ENCODE peak calls at places on chromosomes 2 and 18, in eight cellular contexts. B, L, D, W, N, Q, S and E are unnamed samples.

GRCh38 chr2:225894240-225894980 is 494.9 kb downstream of the NYAP2 start:
- DNase-seq in B (no peak), L (no peak), D (peak), W (no peak), N (no peak), Q (no peak), S (no peak), E (no peak)

GRCh38 chr2:220847006-220847405 is 725.1 kb downstream of the EPHA4 start:
- DNase-seq in B (no peak), L (no peak), D (peak), W (no peak), N (no peak), Q (no peak), S (no peak), E (no peak)

GRCh38 chr18:40046596-40046995 is 1908.4 kb upstream of the PIK3C3 start:
- DNase-seq in B (no peak), L (no peak), D (no peak), W (no peak), N (no peak), Q (no peak), S (no peak), E (no peak)

GRCh38 chr18:463442-464310 is 36.8 kb downstream of the COLEC12 start:
- DNase-seq in B (no peak), L (peak), D (no peak), W (no peak), N (no peak), Q (no peak), S (no peak), E (no peak)

GRCh38 chr2:12498286-12498685 is 218.4 kb upstream of the TRIB2 start:
- DNase-seq in B (no peak), L (no peak), D (no peak), W (no peak), N (no peak), Q (no peak), S (no peak), E (no peak)

GRCh38 chr2:238094438-238095022 is 5.6 kb upstream of the ESPNL start:
- DNase-seq in B (peak), L (no peak), D (no peak), W (no peak), N (no peak), Q (no peak), S (peak), E (no peak)

GRCh38 chr2:33196700-33197099 is 249.9 kb downstream of the LTBP1 start:
- DNase-seq in B (no peak), L (no peak), D (no peak), W (no peak), N (no peak), Q (no peak), S (no peak), E (no peak)

GRCh38 chr2:151733781-151734672 is at the start of gene NEB:
- DNase-seq in B (no peak), L (no peak), D (no peak), W (no peak), N (no peak), Q (no peak), S (no peak), E (no peak)

GRCh38 chr2:205024822-205025518 is 479.7 kb downstream of the PARD3B start:
- DNase-seq in B (no peak), L (no peak), D (peak), W (peak), N (no peak), Q (peak), S (no peak), E (no peak)

GRCh38 chr18:12657048-12657848 is 659 bp downstream of the SPIRE1 start:
- DNase-seq in B (peak), L (no peak), D (peak), W (peak), N (peak), Q (peak), S (peak), E (peak)

GRCh38 chr2:107068502-107068901 is 182.5 kb upstream of the ST6GAL2 start:
- DNase-seq in B (no peak), L (no peak), D (no peak), W (no peak), N (no peak), Q (no peak), S (no peak), E (no peak)

GRCh38 chr2:141497262-141497661 is 633.6 kb downstream of the LRP1B start:
- DNase-seq in B (no peak), L (peak), D (no peak), W (no peak), N (no peak), Q (no peak), S (no peak), E (no peak)

GRCh38 chr2:66846887-66847286 is 412.0 kb downstream of the MEIS1 start:
- DNase-seq in B (no peak), L (no peak), D (no peak), W (no peak), N (no peak), Q (peak), S (no peak), E (no peak)

GRCh38 chr2:146523218-146523617 is 1321.6 kb upstream of the ACVR2A start:
- DNase-seq in B (no peak), L (no peak), D (peak), W (no peak), N (no peak), Q (no peak), S (no peak), E (no peak)

GRCh38 chr2:24024018-24024417 is 14.1 kb downstream of the MFSD2B start:
- DNase-seq in B (no peak), L (no peak), D (peak), W (no peak), N (no peak), Q (no peak), S (no peak), E (no peak)

GRCh38 chr18:74040459-74041332 is 106.9 kb downstream of the FBXO15 start:
- DNase-seq in B (no peak), L (peak), D (peak), W (peak), N (no peak), Q (peak), S (peak), E (peak)

GRCh38 chr2:88180594-88181240 is 10.6 kb downstream of the THNSL2 start:
- DNase-seq in B (no peak), L (no peak), D (peak), W (no peak), N (no peak), Q (no peak), S (no peak), E (no peak)

GRCh38 chr2:219492575-219492974 is 6.1 kb upstream of the GMPPA start:
- DNase-seq in B (no peak), L (no peak), D (no peak), W (no peak), N (no peak), Q (no peak), S (no peak), E (no peak)

GRCh38 chr2:85273732-85274731 is 53.8 kb downstream of the TGOLN2 start:
- DNase-seq in B (no peak), L (no peak), D (peak), W (peak), N (no peak), Q (no peak), S (no peak), E (no peak)

GRCh38 chr2:223724831-223725230 is 112.6 kb downstream of the AP1S3 start:
- DNase-seq in B (no peak), L (no peak), D (no peak), W (no peak), N (no peak), Q (no peak), S (no peak), E (no peak)

GRCh38 chr18:361941-362913 is 94.4 kb upstream of the THOC1 start:
- DNase-seq in B (no peak), L (peak), D (peak), W (no peak), N (no peak), Q (no peak), S (no peak), E (peak)

GRCh38 chr2:75003276-75003675 is 44.8 kb downstream of the POLE4 start:
- DNase-seq in B (no peak), L (no peak), D (no peak), W (no peak), N (no peak), Q (no peak), S (peak), E (no peak)

GRCh38 chr2:114525955-114526354 is 83.5 kb downstream of the DPP10 start:
- DNase-seq in B (no peak), L (no peak), D (no peak), W (no peak), N (no peak), Q (no peak), S (no peak), E (no peak)

GRCh38 chr18:9535430-9535972 is 60.2 kb downstream of the RALBP1 start:
- DNase-seq in B (peak), L (no peak), D (peak), W (no peak), N (no peak), Q (no peak), S (no peak), E (no peak)

GRCh38 chr2:117698287-117698686 is 116.2 kb upstream of the DDX18 start:
- DNase-seq in B (no peak), L (no peak), D (no peak), W (no peak), N (no peak), Q (no peak), S (no peak), E (no peak)

GRCh38 chr2:205681836-205682238 is 464 bp upstream of the NRP2 start:
- DNase-seq in B (peak), L (no peak), D (peak), W (no peak), N (no peak), Q (no peak), S (no peak), E (peak)

GRCh38 chr2:174009488-174010223 is 44.5 kb upstream of the SP3 start:
- DNase-seq in B (no peak), L (no peak), D (no peak), W (no peak), N (no peak), Q (no peak), S (no peak), E (no peak)

GRCh38 chr18:62741118-62741566 is 25.8 kb downstream of the PHLPP1 start:
- DNase-seq in B (no peak), L (peak), D (peak), W (peak), N (peak), Q (no peak), S (no peak), E (no peak)

GRCh38 chr2:200385063-200385635 is 78.7 kb downstream of the SPATS2L start:
- DNase-seq in B (no peak), L (no peak), D (no peak), W (no peak), N (no peak), Q (no peak), S (no peak), E (no peak)

GRCh38 chr2:158539176-158539895 is 82.6 kb downstream of the PKP4 start:
- DNase-seq in B (no peak), L (peak), D (peak), W (no peak), N (peak), Q (peak), S (no peak), E (no peak)

GRCh38 chr2:158395166-158395565 is 61.4 kb downstream of the CCDC148 start:
- DNase-seq in B (no peak), L (no peak), D (peak), W (no peak), N (no peak), Q (no peak), S (no peak), E (no peak)

GRCh38 chr2:218434456-218434855 is 15.5 kb downstream of the VIL1 start:
- DNase-seq in B (peak), L (no peak), D (no peak), W (no peak), N (no peak), Q (no peak), S (no peak), E (no peak)

GRCh38 chr18:74252032-74252380 is 39.8 kb downstream of the CYB5A start:
- DNase-seq in B (no peak), L (peak), D (peak), W (no peak), N (no peak), Q (no peak), S (no peak), E (no peak)

GRCh38 chr2:230885467-230886130 is 20.9 kb downstream of the ITM2C start:
- DNase-seq in B (peak), L (no peak), D (no peak), W (no peak), N (no peak), Q (no peak), S (no peak), E (no peak)

GRCh38 chr2:132448771-132449170 is 32.2 kb downstream of the GPR39 start:
- DNase-seq in B (no peak), L (no peak), D (peak), W (peak), N (no peak), Q (peak), S (no peak), E (peak)

GRCh38 chr2:162116372-162116771 is 35.7 kb downstream of the GCG start:
- DNase-seq in B (no peak), L (no peak), D (peak), W (no peak), N (no peak), Q (no peak), S (no peak), E (no peak)

DNA sequence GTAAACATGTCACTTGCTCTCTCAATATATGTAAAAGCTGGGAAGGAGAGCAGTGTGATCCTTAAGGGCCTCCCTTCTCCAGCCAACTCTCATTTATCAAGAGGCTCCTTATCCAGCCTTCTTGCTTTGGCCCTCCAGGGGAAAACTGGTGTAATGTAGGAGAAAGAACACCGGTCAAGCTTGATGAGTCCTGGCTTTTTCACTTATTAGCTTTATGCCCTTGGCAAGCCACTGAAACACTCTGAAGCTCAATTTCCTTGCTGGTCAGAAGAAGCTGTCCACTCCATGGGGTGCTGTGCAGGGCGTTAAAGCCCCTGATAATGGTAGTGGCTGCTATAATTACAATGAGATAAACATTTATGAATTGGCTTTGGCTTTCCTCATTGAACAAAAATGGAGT is 251.2 kb upstream of the RBBP8 start:
- DNase-seq in B (no peak), L (no peak), D (no peak), W (no peak), N (no peak), Q (no peak), S (no peak), E (no peak)
- TF ChIP-seq CTCF in B (no peak), L (no peak), D (no peak), W (no peak), N (no peak), Q (no peak), S (no peak), E (no peak)

GRCh38 chr2:71609958-71610357 is 156.6 kb downstream of the DYSF start:
- DNase-seq in B (no peak), L (no peak), D (peak), W (no peak), N (no peak), Q (peak), S (no peak), E (no peak)
- TF ChIP-seq CTCF in B (no peak), L (no peak), D (peak), W (peak), N (peak), Q (no peak), S (peak), E (no peak)

DNA sequence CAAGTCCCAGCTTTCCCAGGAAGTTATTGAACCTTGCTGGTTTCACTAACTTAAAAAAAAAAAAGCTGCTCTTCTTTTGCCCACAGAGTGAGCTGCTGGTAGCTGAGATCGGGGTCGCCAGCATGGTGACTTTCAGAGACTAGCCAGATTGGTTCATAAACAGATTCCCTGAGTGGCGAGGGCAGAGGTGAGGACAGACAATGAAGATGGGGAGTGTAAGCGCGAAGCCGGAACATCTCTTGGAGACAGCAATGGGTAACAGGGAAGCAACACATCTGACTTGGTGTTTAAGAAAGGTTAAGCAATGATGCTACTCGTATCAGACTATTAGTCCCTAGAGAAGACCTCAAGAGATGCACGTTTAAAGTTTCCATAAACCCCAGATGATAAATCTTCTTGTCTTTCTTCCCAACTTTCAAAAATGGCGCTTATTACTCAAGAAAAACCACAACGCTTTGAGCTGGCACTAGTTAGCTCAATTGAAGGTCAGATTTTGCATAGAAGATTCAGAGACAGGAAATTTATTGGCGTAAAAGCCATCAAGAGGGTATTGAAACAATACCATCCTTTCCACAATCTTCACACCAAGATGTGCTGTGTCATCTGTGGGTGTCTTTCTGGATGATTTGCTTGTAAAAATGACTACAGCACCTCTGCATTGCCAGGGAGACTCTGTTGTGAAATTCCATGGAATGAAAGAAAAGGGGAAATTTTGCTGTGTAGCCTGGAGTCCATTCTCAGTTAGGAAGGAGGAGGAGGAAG is 193.0 kb upstream of the CXCR4 start:
- DNase-seq in B (no peak), L (no peak), D (no peak), W (no peak), N (no peak), Q (no peak), S (no peak), E (no peak)
- TF ChIP-seq CTCF in B (no peak), L (no peak), D (no peak), W (no peak), N (no peak), Q (no peak), S (no peak), E (no peak)

GRCh38 chr2:119208791-119209203 is 14.8 kb upstream of the STEAP3 start:
- DNase-seq in B (no peak), L (no peak), D (no peak), W (no peak), N (no peak), Q (no peak), S (no peak), E (no peak)
- TF ChIP-seq CTCF in B (no peak), L (no peak), D (no peak), W (no peak), N (no peak), Q (no peak), S (no peak), E (no peak)

DNA sequence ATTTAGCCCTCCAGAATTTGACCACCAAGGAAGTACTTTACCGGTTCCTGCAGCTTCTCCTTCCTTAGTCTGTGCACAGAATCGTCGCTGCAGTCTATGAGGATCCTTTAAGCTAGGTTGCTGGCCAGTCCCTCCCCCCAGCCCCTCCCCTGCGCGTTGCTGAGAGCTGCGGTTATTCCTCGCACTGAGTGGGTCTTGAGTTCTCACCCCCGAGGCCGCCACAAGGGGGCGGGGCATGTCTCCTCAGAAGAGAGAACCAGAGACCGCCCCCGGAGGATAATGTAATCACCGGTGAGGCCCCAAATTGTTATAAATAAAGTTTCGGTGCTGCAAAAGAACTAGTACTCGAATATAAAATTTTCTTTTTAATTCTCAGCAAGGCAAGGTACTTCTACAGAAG is 1184.9 kb upstream of the CDH2 start:
- DNase-seq in B (peak), L (no peak), D (no peak), W (no peak), N (no peak), Q (no peak), S (peak), E (no peak)
- TF ChIP-seq CTCF in B (no peak), L (no peak), D (no peak), W (no peak), N (no peak), Q (no peak), S (no peak), E (no peak)

GRCh38 chr2:190546734-190547133 is 12.2 kb upstream of the NEMP2 start:
- DNase-seq in B (no peak), L (no peak), D (no peak), W (no peak), N (no peak), Q (no peak), S (no peak), E (no peak)

GRCh38 chr2:190547914-190548313 is 13.4 kb upstream of the NEMP2 start:
- DNase-seq in B (no peak), L (no peak), D (no peak), W (no peak), N (no peak), Q (no peak), S (no peak), E (no peak)

GRCh38 chr2:190545082-190545481 is 10.6 kb upstream of the NEMP2 start:
- DNase-seq in B (no peak), L (no peak), D (no peak), W (no peak), N (no peak), Q (no peak), S (no peak), E (no peak)

GRCh38 chr2:190550137-190550536 is 15.6 kb upstream of the NEMP2 start:
- DNase-seq in B (no peak), L (no peak), D (no peak), W (no peak), N (no peak), Q (no peak), S (no peak), E (no peak)

DNA sequence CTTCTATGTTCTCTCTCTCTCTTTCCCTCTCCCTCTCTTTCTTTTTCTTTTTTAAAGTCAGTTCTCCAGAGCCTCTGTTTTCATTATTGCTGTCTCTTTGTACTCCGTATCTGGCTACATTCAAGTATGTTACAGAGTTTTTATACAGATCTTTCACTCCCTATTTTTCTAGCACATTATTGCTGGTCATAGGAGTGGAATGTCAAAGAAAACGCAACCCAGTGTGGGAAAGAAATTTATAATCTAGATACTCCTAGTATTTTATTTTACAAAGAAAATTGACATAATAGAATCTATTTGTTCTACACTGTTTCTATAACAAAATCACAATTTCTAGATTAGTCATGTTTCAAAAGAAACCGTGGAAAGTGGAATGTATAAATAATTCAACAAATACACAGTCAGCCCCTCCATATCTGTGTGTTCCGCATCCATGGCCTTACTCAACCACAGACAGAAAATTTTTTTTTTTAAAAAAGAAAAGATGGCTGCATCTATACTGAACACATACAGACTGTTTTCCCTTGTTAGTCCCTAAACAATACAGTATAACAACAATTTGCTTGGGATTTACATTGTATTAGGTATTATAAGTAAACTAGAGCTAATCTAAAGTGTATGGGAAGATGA is 11.3 kb upstream of the NEMP2 start:
- DNase-seq in B (no peak), L (no peak), D (peak), W (no peak), N (no peak), Q (no peak), S (no peak), E (no peak)
- TF ChIP-seq CTCF in B (no peak), L (no peak), D (no peak), W (no peak), N (no peak), Q (no peak), S (no peak), E (no peak)

GRCh38 chr2:170917219-170917851 is 11.7 kb upstream of the GORASP2 start:
- DNase-seq in B (no peak), L (no peak), D (no peak), W (no peak), N (no peak), Q (no peak), S (no peak), E (no peak)
- TF ChIP-seq CTCF in B (no peak), L (no peak), D (no peak), W (no peak), N (no peak), Q (no peak), S (no peak), E (no peak)

GRCh38 chr2:191479680-191480023 is 198.3 kb upstream of the NABP1 start:
- DNase-seq in B (no peak), L (no peak), D (no peak), W (no peak), N (no peak), Q (no peak), S (no peak), E (no peak)
- TF ChIP-seq CTCF in B (no peak), L (no peak), D (peak), W (no peak), N (no peak), Q (no peak), S (no peak), E (no peak)